ENCODE peak calls at places on chromosome 3, in four cellular contexts. T is adrenal gland, Z is tibial artery, F is A172. J is an unnamed sample.

GRCh38 chr3:39981547-39982184 is 172.3 kb downstream of the MYRIP start:
- DNase-seq in Z (no peak), T (no peak), F (no peak), J (peak)

GRCh38 chr3:19149388-19149787 is 1.1 kb downstream of the KCNH8 start:
- DNase-seq in Z (no peak), F (peak), T (peak), J (peak)

GRCh38 chr3:144865886-144866285 is 894.3 kb downstream of the DIPK2A start:
- DNase-seq in T (no peak), Z (no peak), F (no peak), J (no peak)

GRCh38 chr3:159928692-159929091 is 59.9 kb upstream of the IL12A start:
- DNase-seq in Z (no peak), T (no peak), F (peak), J (peak)

GRCh38 chr3:124853446-124853845 is 33.7 kb downstream of the ITGB5 start:
- DNase-seq in T (no peak), Z (no peak), F (no peak), J (no peak)

GRCh38 chr3:98602078-98602678 is 8.8 kb upstream of the CPOX start:
- DNase-seq in T (peak), F (peak), Z (peak), J (peak)

GRCh38 chr3:110454066-110454465 is 617.5 kb upstream of the NECTIN3 start:
- DNase-seq in T (no peak), F (no peak), Z (no peak), J (no peak)

GRCh38 chr3:127158614-127159221 is 34.2 kb upstream of the PRR23E start:
- DNase-seq in Z (no peak), F (peak), T (peak), J (peak)

J was measured in cardiac muscle cell.